ENCODE peak calls at places on chromosome 2, in four cellular contexts. T is uterus, F is fibroblast of mammary gland, J is left lung. P is an unnamed sample.

GRCh38 chr2:236170678-236171212 is 2.6 kb upstream of the GBX2 start:
- DNase-seq in T (no peak), F (no peak), J (no peak), P (no peak)

GRCh38 chr2:33268246-33268831 is 208.1 kb upstream of the RASGRP3 start:
- DNase-seq in T (no peak), F (no peak), J (no peak), P (no peak)

GRCh38 chr2:10410001-10410671 is 38.0 kb downstream of the ODC1 start:
- DNase-seq in T (no peak), F (no peak), J (no peak), P (no peak)

GRCh38 chr2:88690591-88691338 is 708 bp upstream of the RPIA start:
- DNase-seq in T (peak), F (peak), J (peak), P (no peak)

GRCh38 chr2:134310450-134311079 is 56.7 kb downstream of the MGAT5 start:
- DNase-seq in T (no peak), F (peak), J (no peak), P (no peak)

GRCh38 chr2:198930170-198930569 is 527.6 kb downstream of the SATB2 start:
- DNase-seq in T (no peak), F (no peak), J (no peak), P (no peak)

GRCh38 chr2:119230630-119231185 is 7.1 kb downstream of the STEAP3 start:
- DNase-seq in T (no peak), F (peak), J (no peak), P (no peak)

GRCh38 chr2:136327162-136327852 is 209.4 kb upstream of the CXCR4 start:
- DNase-seq in T (no peak), F (no peak), J (no peak), P (peak)

GRCh38 chr2:111642576-111643327 is 241.2 kb downstream of the ANAPC1 start:
- DNase-seq in T (no peak), F (no peak), J (no peak), P (no peak)

GRCh38 chr2:127370010-127370409 is 17.8 kb downstream of the MAP3K2 start:
- DNase-seq in T (no peak), F (no peak), J (no peak), P (no peak)

GRCh38 chr2:70983506-70984227 is 5.2 kb downstream of the ANKRD53 start:
- DNase-seq in T (peak), F (no peak), J (no peak), P (no peak)

GRCh38 chr2:165563468-165564225 is 94.1 kb downstream of the CSRNP3 start:
- DNase-seq in T (no peak), F (no peak), J (no peak), P (no peak)

GRCh38 chr2:555164-555922 is 121.9 kb downstream of the TMEM18 start:
- DNase-seq in T (no peak), F (no peak), J (no peak), P (no peak)

GRCh38 chr2:137202310-137202709 is 437.0 kb downstream of the THSD7B start:
- DNase-seq in T (no peak), F (no peak), J (no peak), P (no peak)

GRCh38 chr2:174181368-174181767 is 67.0 kb downstream of the OLA1 start:
- DNase-seq in T (no peak), F (no peak), J (no peak), P (no peak)

GRCh38 chr2:100104718-100105677 is 37.4 kb downstream of the AFF3 start:
- DNase-seq in T (no peak), F (no peak), J (peak), P (peak)

GRCh38 chr2:96977631-96978195 is 8.7 kb downstream of the FAM178B start:
- DNase-seq in T (peak), F (peak), J (no peak), P (peak)

GRCh38 chr2:46150445-46150970 is 146.7 kb upstream of the EPAS1 start:
- DNase-seq in T (no peak), F (no peak), J (no peak), P (no peak)

GRCh38 chr2:11505652-11506610 is 27.9 kb upstream of the GREB1 start:
- DNase-seq in T (peak), F (no peak), J (no peak), P (no peak)

GRCh38 chr2:135299656-135300244 is 231.3 kb downstream of the ZRANB3 start:
- DNase-seq in T (no peak), F (peak), J (no peak), P (no peak)

GRCh38 chr2:202091476-202091875 is 18.4 kb downstream of the KIAA2012 start:
- DNase-seq in T (no peak), F (peak), J (no peak), P (no peak)

GRCh38 chr2:110804433-110804832 is 72.1 kb downstream of the ACOXL start:
- DNase-seq in T (no peak), F (no peak), J (no peak), P (no peak)

GRCh38 chr2:172299741-172300140 is 127.6 kb upstream of the ITGA6 start:
- DNase-seq in T (no peak), F (peak), J (no peak), P (no peak)

GRCh38 chr2:176158306-176158643 is 1.2 kb downstream of the HOXD3 start:
- DNase-seq in T (no peak), F (no peak), J (no peak), P (no peak)
- H3K4me3 ChIP-seq in T (peak), F (no peak), J (no peak), P (no peak)

DNA sequence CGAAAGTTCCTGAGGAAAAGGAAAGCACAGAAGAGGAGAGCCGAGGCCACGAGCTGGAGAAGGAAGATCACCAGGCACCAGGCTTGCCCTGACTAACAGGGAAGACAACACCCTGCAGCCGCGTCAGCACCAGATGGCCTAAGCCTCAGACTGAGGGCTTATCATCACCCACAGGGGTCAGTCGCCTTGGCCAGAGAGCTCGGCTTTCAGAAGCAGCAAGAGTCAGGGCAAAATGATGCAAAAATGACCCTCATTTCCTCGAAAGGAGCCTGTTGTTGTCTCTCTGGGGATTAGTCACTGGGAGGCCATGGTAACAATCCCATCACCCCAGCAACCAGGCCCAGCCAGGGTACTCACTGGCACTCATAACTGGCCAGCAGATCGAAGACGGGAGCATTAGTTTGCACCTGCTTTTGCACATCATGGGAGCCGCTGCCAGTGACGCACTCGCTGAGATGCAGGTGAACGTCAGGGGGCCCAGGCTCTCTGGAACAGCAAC is 42.7 kb upstream of the ZFP36L2 start:
- DNase-seq in T (peak), F (peak), J (no peak), P (no peak)
- H3K4me3 ChIP-seq in T (no peak), F (no peak), J (no peak), P (no peak)

DNA sequence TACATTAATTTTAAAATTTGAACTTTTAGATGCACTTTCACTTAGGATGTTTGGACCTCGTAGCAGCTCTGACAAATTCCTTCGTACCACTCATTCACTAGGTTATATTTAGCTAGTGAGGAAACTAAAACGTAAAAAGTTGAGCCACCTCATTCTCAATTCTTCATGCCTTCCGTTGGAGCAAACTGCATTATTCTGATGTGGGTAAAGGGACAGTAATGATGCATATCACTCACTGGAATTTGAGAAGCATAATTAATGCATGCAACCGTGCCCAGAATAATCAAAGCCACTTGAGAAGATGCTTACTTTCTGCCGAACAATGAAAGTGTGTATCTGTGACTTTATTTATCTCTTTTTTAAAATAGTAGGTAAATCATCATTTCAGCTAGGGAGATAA is 2.2 kb downstream of the CNOT9 start:
- DNase-seq in T (no peak), F (peak), J (no peak), P (no peak)
- H3K4me3 ChIP-seq in T (no peak), F (peak), J (peak), P (no peak)

GRCh38 chr2:30072250-30072842 is 74.5 kb upstream of the YPEL5 start:
- DNase-seq in T (peak), F (peak), J (no peak), P (peak)

GRCh38 chr2:30074023-30074422 is 72.8 kb upstream of the YPEL5 start:
- DNase-seq in T (no peak), F (peak), J (no peak), P (no peak)

GRCh38 chr2:30073523-30073922 is 73.3 kb upstream of the YPEL5 start:
- DNase-seq in T (no peak), F (no peak), J (no peak), P (no peak)

DNA sequence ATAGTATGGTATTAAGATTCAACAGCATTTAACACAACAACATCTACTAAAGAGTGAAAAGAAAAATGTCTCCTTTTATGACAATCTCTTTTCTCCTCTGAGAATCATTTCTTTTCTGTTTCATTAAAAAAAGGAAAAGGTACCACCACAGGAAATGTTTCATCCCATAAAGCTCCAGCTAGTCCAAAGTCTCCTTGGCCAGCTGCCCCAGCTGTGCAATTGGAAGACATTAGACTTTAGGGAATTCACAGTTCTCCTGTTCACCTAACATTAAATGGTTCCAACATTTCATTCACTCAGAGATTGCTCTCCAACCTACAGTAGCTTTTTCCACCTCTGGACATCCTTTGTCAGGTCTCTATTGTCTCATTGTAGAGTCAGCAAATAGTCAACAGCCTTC is 78.7 kb upstream of the YPEL5 start:
- DNase-seq in T (no peak), F (no peak), J (no peak), P (no peak)
- H3K4me3 ChIP-seq in T (no peak), F (no peak), J (no peak), P (no peak)

P was measured in effector memory CD4-positive, alpha-beta T cell.